ENCODE peak calls at places on chromosome 2, in five cellular contexts. Z is body of pancreas, Y is GDM1, C is AG04449, G is smooth muscle cell of the brain vasculature. W is an unnamed sample.

GRCh38 chr2:105085525-105085924 is 47.7 kb downstream of the MRPS9 start:
- DNase-seq in Z (no peak), Y (no peak), C (no peak), G (no peak), W (no peak)

GRCh38 chr2:67476808-67477790 is 80.0 kb downstream of the ETAA1 start:
- DNase-seq in Z (no peak), Y (no peak), C (no peak), G (no peak), W (peak)

GRCh38 chr2:224190871-224191270 is 151.8 kb upstream of the SERPINE2 start:
- DNase-seq in Z (no peak), Y (no peak), C (no peak), G (no peak), W (no peak)

GRCh38 chr2:173062806-173063205 is 12.8 kb upstream of the MAP3K20 start:
- DNase-seq in Z (no peak), Y (no peak), C (no peak), G (no peak), W (no peak)

GRCh38 chr2:132278267-132278666 is 116.5 kb upstream of the ANKRD30BL start:
- DNase-seq in Z (no peak), Y (no peak), C (no peak), G (no peak), W (no peak)

GRCh38 chr2:178163395-178163794 is 30.9 kb upstream of the OSBPL6 start:
- DNase-seq in Z (no peak), Y (no peak), C (no peak), G (no peak), W (no peak)

GRCh38 chr2:111666160-111666559 is 217.8 kb downstream of the ANAPC1 start:
- DNase-seq in Z (no peak), Y (no peak), C (no peak), G (no peak), W (no peak)

GRCh38 chr2:134324942-134325341 is 71.1 kb downstream of the MGAT5 start:
- DNase-seq in Z (no peak), Y (no peak), C (no peak), G (no peak), W (peak)

W was measured in small intestine.